ENCODE peak calls at places on chromosomes 16 and 17, in nine cellular contexts. Y is upper lobe of left lung, W is prostate gland, O is thyroid gland, X is NB4, F is A549, B is GM12891, A is heart left ventricle, L is tibial nerve. T is an unnamed sample.

GRCh38 chr17:29645516-29646051 is 22.9 kb upstream of the CORO6 start:
- DNase-seq in B (no peak), Y (no peak), O (peak), X (peak), F (no peak), W (peak), L (peak), A (peak), T (no peak)

GRCh38 chr17:14032234-14032633 is 37.1 kb upstream of the COX10 start:
- DNase-seq in X (no peak), B (no peak), W (no peak), Y (no peak), F (no peak), L (no peak), A (no peak), O (no peak), T (no peak)

GRCh38 chr17:9672266-9672665 is 26.9 kb downstream of the USP43 start:
- DNase-seq in Y (no peak), L (no peak), B (no peak), W (no peak), A (no peak), O (no peak), X (no peak), F (no peak), T (no peak)

GRCh38 chr16:54175552-54176375 is 110.8 kb downstream of the IRX3 start:
- DNase-seq in L (no peak), B (no peak), W (no peak), X (peak), Y (no peak), A (no peak), O (no peak), F (no peak), T (no peak)

GRCh38 chr17:72456026-72456569 is 335.3 kb downstream of the SOX9 start:
- DNase-seq in Y (no peak), B (no peak), L (no peak), O (no peak), X (no peak), W (no peak), A (no peak), F (peak), T (peak)

GRCh38 chr17:81967533-81968395 is 6.8 kb upstream of the NOTUM start:
- DNase-seq in L (peak), Y (peak), A (peak), F (peak), O (peak), B (peak), W (peak), X (peak), T (peak)

GRCh38 chr16:56743840-56744239 is 13.9 kb downstream of the NUP93 start:
- DNase-seq in O (peak), Y (no peak), L (no peak), A (peak), F (peak), X (no peak), B (no peak), W (no peak), T (no peak)

GRCh38 chr17:8846768-8847211 is 20.7 kb downstream of the PIK3R6 start:
- DNase-seq in F (peak), O (no peak), B (no peak), L (no peak), X (peak), Y (no peak), A (peak), W (no peak), T (peak)

GRCh38 chr17:79795795-79796569 is 895 bp downstream of the CBX8 start:
- DNase-seq in Y (no peak), W (no peak), L (no peak), F (no peak), X (peak), A (no peak), B (no peak), O (no peak), T (no peak)

GRCh38 chr16:89860747-89861304 is 12.6 kb upstream of the TCF25 start:
- DNase-seq in A (peak), B (peak), X (peak), L (peak), O (peak), F (peak), W (peak), Y (peak), T (peak)

GRCh38 chr16:58551496-58551895 is 36.2 kb downstream of the SETD6 start:
- DNase-seq in O (no peak), Y (no peak), F (peak), L (no peak), X (no peak), W (no peak), A (peak), B (no peak), T (no peak)

GRCh38 chr17:38449364-38449763 is 21.1 kb downstream of the ARHGAP23 start:
- DNase-seq in A (peak), B (no peak), O (no peak), W (peak), X (no peak), L (no peak), F (peak), Y (no peak), T (no peak)

GRCh38 chr16:51818342-51818944 is 667.4 kb upstream of the SALL1 start:
- DNase-seq in F (peak), L (no peak), W (peak), X (peak), B (peak), A (no peak), O (peak), Y (no peak), T (no peak)

GRCh38 chr17:49676276-49676868 is 1.5 kb downstream of the SPOP start:
- DNase-seq in Y (no peak), F (no peak), X (peak), B (peak), O (no peak), L (no peak), A (no peak), W (no peak), T (no peak)

GRCh38 chr16:8740775-8741355 is 56.6 kb downstream of the TMEM186 start:
- DNase-seq in W (peak), X (no peak), A (no peak), F (no peak), O (no peak), L (no peak), Y (no peak), B (no peak), T (no peak)

GRCh38 chr17:18041776-18042175 is 2.6 kb downstream of the GID4 start:
- DNase-seq in B (no peak), X (peak), L (no peak), A (no peak), O (no peak), F (peak), W (no peak), Y (no peak), T (peak)

GRCh38 chr17:57275365-57275764 is 19.0 kb downstream of the MSI2 start:
- DNase-seq in Y (no peak), W (no peak), L (no peak), A (no peak), X (no peak), F (no peak), O (no peak), B (no peak), T (no peak)

GRCh38 chr16:12236491-12237030 is 260.0 kb downstream of the SNX29 start:
- DNase-seq in B (no peak), F (no peak), X (no peak), O (peak), L (no peak), Y (no peak), A (no peak), W (no peak), T (no peak)

GRCh38 chr17:79808763-79809529 is 12.1 kb upstream of the CBX8 start:
- DNase-seq in F (peak), Y (peak), X (peak), W (peak), O (peak), B (no peak), A (no peak), L (no peak), T (no peak)

GRCh38 chr17:562174-562573 is 152.5 kb downstream of the VPS53 start:
- DNase-seq in F (no peak), Y (no peak), W (no peak), B (no peak), O (no peak), X (no peak), A (no peak), L (no peak), T (no peak)

GRCh38 chr16:19598805-19599204 is 43.3 kb downstream of the VPS35L start:
- DNase-seq in B (no peak), X (no peak), A (no peak), O (no peak), Y (no peak), F (no peak), W (no peak), L (no peak), T (no peak)

GRCh38 chr17:29619251-29619650 is 3.5 kb downstream of the CORO6 start:
- DNase-seq in Y (no peak), O (peak), A (peak), X (peak), W (no peak), B (no peak), L (no peak), F (peak), T (no peak)

GRCh38 chr17:27668488-27668823 is 37.5 kb downstream of the LGALS9 start:
- DNase-seq in F (no peak), O (no peak), B (no peak), L (no peak), A (no peak), X (no peak), W (no peak), Y (no peak), T (no peak)

GRCh38 chr17:49715717-49716279 is 8.0 kb upstream of the SLC35B1 start:
- DNase-seq in L (no peak), F (no peak), B (no peak), X (no peak), O (no peak), Y (no peak), W (no peak), A (no peak), T (no peak)

GRCh38 chr16:70267516-70267915 is 15.8 kb upstream of the EXOSC6 start:
- DNase-seq in W (no peak), X (peak), O (no peak), L (no peak), F (peak), B (no peak), A (no peak), Y (no peak), T (peak)

GRCh38 chr16:62664566-62664965 is 628.3 kb upstream of the CDH8 start:
- DNase-seq in B (no peak), A (no peak), W (no peak), Y (no peak), O (no peak), F (no peak), L (no peak), X (no peak), T (no peak)

GRCh38 chr16:85350973-85351372 is 238.7 kb upstream of the CIBAR2 start:
- DNase-seq in O (peak), F (peak), W (peak), L (peak), A (peak), B (no peak), Y (no peak), X (no peak), T (peak)

GRCh38 chr16:59342669-59343068 is 608.6 kb upstream of the GOT2 start:
- DNase-seq in W (no peak), X (no peak), O (no peak), F (no peak), B (no peak), L (no peak), Y (no peak), A (no peak), T (no peak)

GRCh38 chr16:63933841-63934240 is 1188.0 kb downstream of the CDH11 start:
- DNase-seq in F (no peak), X (no peak), A (no peak), W (no peak), Y (no peak), L (no peak), B (no peak), O (no peak), T (no peak)

GRCh38 chr17:81349397-81350319 is 45.6 kb upstream of the BAHCC1 start:
- DNase-seq in F (no peak), X (peak), Y (no peak), O (no peak), B (no peak), W (no peak), L (no peak), A (no peak), T (no peak)

GRCh38 chr17:61766520-61766919 is 96.8 kb downstream of the BRIP1 start:
- DNase-seq in O (no peak), W (no peak), F (no peak), Y (no peak), B (no peak), L (no peak), A (no peak), X (no peak), T (no peak)

GRCh38 chr17:66892286-66892685 is 57.4 kb downstream of the CACNG5 start:
- DNase-seq in Y (no peak), X (no peak), A (no peak), W (no peak), O (no peak), L (no peak), B (no peak), F (no peak), T (no peak)

GRCh38 chr17:80565347-80566053 is 20.9 kb downstream of the RPTOR start:
- DNase-seq in B (no peak), O (peak), W (no peak), L (no peak), A (no peak), Y (peak), X (no peak), F (no peak), T (no peak)

GRCh38 chr17:53313746-53314145 is 509.0 kb upstream of the KIF2B start:
- DNase-seq in O (no peak), L (no peak), X (no peak), F (no peak), B (no peak), Y (no peak), A (no peak), W (no peak), T (no peak)

GRCh38 chr16:80803341-80804060 is 897 bp downstream of the CDYL2 start:
- DNase-seq in F (no peak), A (peak), W (peak), Y (peak), B (peak), L (no peak), X (peak), O (peak), T (no peak)

GRCh38 chr17:65198653-65199382 is 61.6 kb downstream of the RGS9 start:
- DNase-seq in F (peak), L (no peak), X (peak), Y (no peak), W (peak), B (peak), A (no peak), O (peak), T (peak)

GRCh38 chr17:4744999-4745969 is 5.6 kb upstream of the CXCL16 start:
- DNase-seq in Y (peak), O (no peak), X (no peak), A (no peak), F (no peak), W (no peak), B (no peak), L (no peak), T (no peak)

GRCh38 chr17:36485805-36486203 is 677 bp upstream of the ZNHIT3 start:
- DNase-seq in Y (no peak), B (no peak), L (no peak), X (peak), W (no peak), O (no peak), A (no peak), F (no peak), T (no peak)

GRCh38 chr16:6574146-6574545 is 758.5 kb upstream of the RBFOX1 start:
- DNase-seq in L (no peak), A (no peak), X (no peak), B (no peak), O (no peak), W (no peak), Y (peak), F (no peak), T (no peak)

GRCh38 chr17:17105976-17106375 is 63.7 kb downstream of the MPRIP start:
- DNase-seq in W (no peak), O (no peak), F (no peak), Y (no peak), X (no peak), B (no peak), L (no peak), A (no peak), T (no peak)

GRCh38 chr17:42018988-42019387 is 902 bp upstream of the NKIRAS2 start:
- DNase-seq in W (no peak), L (no peak), A (no peak), X (no peak), F (no peak), O (no peak), Y (no peak), B (no peak), T (no peak)

GRCh38 chr17:42018339-42018738 is 1.1 kb upstream of the DNAJC7 start:
- DNase-seq in X (peak), F (no peak), Y (no peak), W (no peak), B (no peak), L (no peak), O (no peak), A (no peak), T (no peak)

GRCh38 chr17:42016952-42017865 is at the start of gene DNAJC7:
- DNase-seq in F (peak), L (peak), B (peak), O (peak), X (peak), W (peak), A (peak), Y (peak), T (peak)

GRCh38 chr17:42017866-42018200 is 594 bp upstream of the DNAJC7 start:
- DNase-seq in X (peak), W (no peak), B (no peak), O (no peak), Y (no peak), F (no peak), L (no peak), A (no peak), T (no peak)

DNA sequence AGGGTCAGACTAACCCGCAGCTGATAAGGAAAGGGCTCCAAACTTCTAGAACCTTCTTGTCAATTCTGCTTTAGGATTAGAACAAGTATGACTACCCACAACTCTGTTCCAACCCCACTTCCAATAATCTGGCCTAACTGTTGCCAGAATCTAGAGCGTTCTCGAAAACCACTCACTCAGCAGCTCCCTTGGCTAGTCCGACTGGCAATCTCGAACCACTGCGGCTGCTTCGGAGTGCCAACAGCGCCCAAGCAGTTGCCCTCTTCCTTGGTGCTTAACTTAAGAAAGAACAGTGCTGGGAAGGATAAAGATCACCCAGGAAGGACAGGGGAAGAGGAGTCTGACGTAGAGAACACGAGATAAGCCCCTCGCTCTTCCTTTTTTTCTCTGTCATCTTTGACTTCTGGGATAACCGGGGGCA is 818 bp downstream of the DNAJC7 start:
- DNase-seq in F (no peak), Y (no peak), B (no peak), W (no peak), X (no peak), A (no peak), L (no peak), O (no peak), T (no peak)
- TF ChIP-seq POLR2A in F (no peak), Y (no peak), B (no peak), W (no peak), X (no peak), A (no peak), L (no peak), O (no peak), T (no peak)

DNA sequence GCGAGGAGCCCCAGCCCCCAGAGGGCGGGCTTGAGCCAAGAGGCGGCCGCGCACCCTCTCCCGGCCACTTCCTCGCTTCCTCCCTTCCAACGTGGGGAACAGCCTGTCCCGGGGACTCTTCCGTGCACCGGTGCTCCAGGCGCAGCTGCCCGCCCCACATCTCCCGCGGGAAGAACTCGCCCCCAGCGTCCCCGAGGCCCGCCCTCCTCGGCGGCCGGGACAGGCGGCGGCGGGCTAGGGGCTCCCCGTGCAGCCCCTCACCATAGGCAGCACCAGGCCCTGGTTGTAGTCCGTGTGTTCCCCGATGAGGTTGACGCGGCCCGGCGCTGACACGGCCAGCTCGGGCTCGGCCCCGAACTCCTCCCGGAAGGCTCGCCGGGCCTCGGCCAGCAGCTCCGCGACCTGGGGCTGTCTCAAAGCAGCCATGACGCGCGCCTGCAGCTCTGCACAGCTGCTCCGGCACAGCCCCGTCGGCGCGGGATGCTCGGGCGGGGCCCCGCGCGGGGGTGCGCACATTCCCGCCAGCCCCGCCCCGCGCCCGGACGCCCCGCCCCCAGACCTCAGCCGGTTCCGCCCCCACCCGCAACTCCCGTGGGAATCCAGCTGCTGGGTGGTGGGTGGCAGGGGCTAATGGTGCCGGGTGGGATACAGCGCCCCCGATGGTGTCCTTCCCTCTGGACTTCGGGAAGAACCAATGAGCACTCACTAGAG is at the start of gene GALK1:
- DNase-seq in F (peak), W (peak), Y (peak), L (peak), O (peak), A (peak), B (peak), X (peak), T (peak)
- TF ChIP-seq POLR2A in F (peak), W (peak), Y (no peak), L (no peak), O (no peak), A (no peak), B (no peak), X (peak), T (peak)

GRCh38 chr17:3030096-3030495 is 33.3 kb downstream of the OR1D5 start:
- DNase-seq in F (no peak), W (no peak), Y (no peak), A (peak), L (no peak), X (no peak), B (no peak), O (no peak), T (peak)
- TF ChIP-seq POLR2A in F (no peak), W (no peak), Y (no peak), A (no peak), L (no peak), X (no peak), B (no peak), O (no peak), T (no peak)

DNA sequence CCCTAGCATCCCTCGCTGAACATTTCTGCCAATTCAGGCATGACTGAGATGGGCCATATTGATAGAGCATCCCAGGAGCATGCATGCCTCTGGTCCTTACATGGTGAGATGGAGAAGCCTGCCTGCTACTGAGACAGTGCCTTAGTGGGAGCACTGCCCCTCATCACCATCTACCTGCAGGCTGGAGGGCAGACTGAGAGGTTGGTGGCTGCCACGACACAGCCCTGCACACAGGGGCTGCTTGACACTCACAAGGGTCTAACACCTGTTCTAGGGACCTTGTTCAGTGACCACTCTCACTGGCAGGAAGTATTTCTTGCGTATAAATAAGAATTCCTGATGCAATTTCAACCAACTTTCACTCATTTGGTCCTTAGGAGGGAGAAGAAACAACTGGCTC is 34.0 kb downstream of the WIPI1 start:
- DNase-seq in X (no peak), F (no peak), L (no peak), W (no peak), B (no peak), A (no peak), O (no peak), Y (no peak), T (no peak)
- TF ChIP-seq POLR2A in X (no peak), F (no peak), L (no peak), W (no peak), B (no peak), A (no peak), O (no peak), Y (no peak), T (no peak)